ENCODE peak calls at places on chromosomes 6 and 20, in ten cellular contexts. U, Q, I, C, E, X, S, N, W and D are unnamed samples.

GRCh38 chr20:12201289-12201991 is 283.7 kb downstream of the BTBD3 start:
- DNase-seq in X (no peak), C (no peak), N (no peak), E (peak), W (no peak), U (no peak), Q (no peak), S (no peak), I (no peak), D (no peak)

GRCh38 chr6:109351231-109352132 is 30.8 kb downstream of the CD164 start:
- DNase-seq in C (peak), U (no peak), N (no peak), S (no peak), E (peak), Q (no peak), W (no peak), I (no peak), X (no peak), D (no peak)

GRCh38 chr6:16681260-16681873 is 79.9 kb downstream of the ATXN1 start:
- DNase-seq in X (no peak), Q (no peak), I (peak), U (no peak), E (peak), W (no peak), N (no peak), C (no peak), S (no peak), D (no peak)

GRCh38 chr6:68025764-68026163 is 609.3 kb upstream of the ADGRB3 start:
- DNase-seq in Q (no peak), X (no peak), E (no peak), W (no peak), C (no peak), S (no peak), N (no peak), I (no peak), U (no peak), D (no peak)

GRCh38 chr6:151490996-151491395 is 2.8 kb upstream of the CCDC170 start:
- DNase-seq in W (no peak), I (no peak), X (no peak), C (no peak), N (no peak), Q (no peak), S (no peak), E (peak), U (no peak), D (no peak)

GRCh38 chr6:122426597-122426996 is 27.1 kb downstream of the HSF2 start:
- DNase-seq in C (no peak), I (no peak), E (no peak), X (no peak), W (no peak), S (no peak), U (no peak), N (no peak), Q (no peak), D (no peak)

GRCh38 chr6:92538296-92538695 is 881.1 kb downstream of the EPHA7 start:
- DNase-seq in N (no peak), X (no peak), E (no peak), W (no peak), C (no peak), S (no peak), I (no peak), Q (no peak), U (no peak), D (no peak)

GRCh38 chr6:165615629-165616028 is 47.4 kb downstream of the PDE10A start:
- DNase-seq in X (no peak), S (no peak), I (no peak), Q (no peak), N (no peak), C (no peak), U (peak), E (peak), W (no peak), D (no peak)

GRCh38 chr20:7113577-7114466 is 346.3 kb downstream of the BMP2 start:
- DNase-seq in U (no peak), W (no peak), C (no peak), X (peak), S (no peak), Q (no peak), E (peak), I (peak), N (no peak), D (no peak)

GRCh38 chr6:35402136-35402855 is 49.8 kb upstream of the FANCE start:
- DNase-seq in W (no peak), X (peak), S (no peak), E (no peak), N (no peak), I (no peak), Q (peak), U (peak), C (no peak), D (peak)
- TF ChIP-seq CTCF in W (no peak), X (no peak), S (no peak), E (no peak), N (no peak), I (no peak), Q (no peak), U (peak), C (no peak), D (no peak)

GRCh38 chr20:62822239-62822787 is 5.5 kb downstream of the COL9A3 start:
- DNase-seq in X (no peak), S (no peak), Q (no peak), C (no peak), W (no peak), I (no peak), N (no peak), E (no peak), U (no peak), D (no peak)
- TF ChIP-seq CTCF in X (no peak), S (no peak), Q (no peak), C (no peak), W (no peak), I (no peak), N (no peak), E (no peak), U (no peak), D (no peak)

GRCh38 chr6:15417811-15418210 is 171.9 kb downstream of the JARID2 start:
- DNase-seq in C (no peak), X (no peak), E (peak), W (no peak), S (no peak), U (no peak), I (no peak), N (no peak), Q (no peak), D (no peak)
- TF ChIP-seq CTCF in C (no peak), X (no peak), E (no peak), W (no peak), S (no peak), U (no peak), I (no peak), N (no peak), Q (no peak), D (no peak)

GRCh38 chr6:79378957-79379356 is 144.5 kb upstream of the HMGN3 start:
- DNase-seq in N (no peak), X (no peak), C (no peak), Q (no peak), S (no peak), W (no peak), E (no peak), I (no peak), U (no peak), D (no peak)
- TF ChIP-seq CTCF in N (no peak), X (no peak), C (no peak), Q (no peak), S (no peak), W (no peak), E (no peak), I (no peak), U (no peak), D (no peak)

GRCh38 chr6:84687487-84687886 is 76.9 kb downstream of the TBX18 start:
- DNase-seq in W (no peak), I (no peak), C (no peak), X (no peak), Q (no peak), E (no peak), N (no peak), U (no peak), S (no peak), D (no peak)

GRCh38 chr6:84688187-84688878 is 76.1 kb downstream of the TBX18 start:
- DNase-seq in U (no peak), S (no peak), C (no peak), Q (no peak), W (no peak), E (peak), X (no peak), N (no peak), I (no peak), D (no peak)

GRCh38 chr6:84681693-84682326 is 82.6 kb downstream of the TBX18 start:
- DNase-seq in E (no peak), W (no peak), S (no peak), Q (no peak), U (no peak), N (no peak), X (no peak), I (no peak), C (no peak), D (no peak)

GRCh38 chr6:84685983-84686584 is 78.3 kb downstream of the TBX18 start:
- DNase-seq in X (no peak), U (no peak), S (no peak), I (peak), W (no peak), C (no peak), Q (no peak), E (peak), N (no peak), D (peak)
- TF ChIP-seq CTCF in X (no peak), U (peak), S (no peak), I (peak), W (no peak), C (peak), Q (peak), E (peak), N (peak), D (peak)

GRCh38 chr20:19211661-19212523 is 550 bp upstream of the SLC24A3 start:
- DNase-seq in N (no peak), Q (peak), W (no peak), U (no peak), C (no peak), S (no peak), X (peak), E (no peak), I (no peak), D (no peak)
- TF ChIP-seq CTCF in N (no peak), Q (no peak), W (no peak), U (no peak), C (no peak), S (no peak), X (no peak), E (no peak), I (no peak), D (no peak)

GRCh38 chr6:75201901-75202672 is 3.8 kb downstream of the COL12A1 start:
- DNase-seq in Q (no peak), X (no peak), S (no peak), I (no peak), C (peak), U (no peak), W (peak), E (peak), N (no peak), D (peak)
- TF ChIP-seq CTCF in Q (no peak), X (no peak), S (no peak), I (no peak), C (no peak), U (no peak), W (no peak), E (no peak), N (no peak), D (no peak)

GRCh38 chr20:51837436-51837835 is 35.1 kb upstream of the SALL4 start:
- DNase-seq in W (no peak), S (no peak), X (no peak), I (no peak), U (no peak), C (no peak), Q (no peak), E (no peak), N (no peak), D (no peak)

GRCh38 chr20:51837876-51838420 is 35.6 kb upstream of the SALL4 start:
- DNase-seq in I (no peak), X (no peak), W (no peak), Q (no peak), C (no peak), E (no peak), N (no peak), S (no peak), U (no peak), D (no peak)

DNA sequence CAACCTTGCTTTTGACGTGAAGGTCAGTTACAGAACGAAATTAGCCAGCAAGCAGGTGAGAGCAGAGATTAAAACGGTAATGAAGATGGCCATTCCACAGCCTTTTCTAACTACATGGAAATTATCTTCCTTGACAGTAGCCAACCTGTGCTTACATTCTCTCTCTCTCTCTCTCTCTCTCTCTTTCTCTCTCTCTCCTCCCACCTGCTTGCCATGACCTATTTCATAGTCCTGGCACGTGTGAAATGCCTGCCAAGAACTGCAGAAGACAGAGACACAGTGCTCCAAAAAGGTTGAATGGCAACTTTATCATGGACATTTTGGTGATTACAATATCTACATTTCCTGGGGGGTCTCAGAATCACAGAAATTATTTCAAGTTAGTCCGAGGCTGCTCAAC is 38.5 kb upstream of the SALL4 start:
- DNase-seq in Q (no peak), U (no peak), E (no peak), N (no peak), I (no peak), C (no peak), S (no peak), X (no peak), W (no peak), D (no peak)
- TF ChIP-seq CTCF in Q (no peak), U (no peak), E (no peak), N (no peak), I (no peak), C (no peak), S (no peak), X (no peak), W (no peak), D (no peak)

GRCh38 chr20:62333820-62334595 is 31.2 kb downstream of the ADRM1 start:
- DNase-seq in I (no peak), E (no peak), X (no peak), N (no peak), U (no peak), Q (no peak), C (no peak), S (no peak), W (no peak), D (no peak)
- TF ChIP-seq CTCF in I (no peak), E (no peak), X (no peak), N (no peak), U (no peak), Q (no peak), C (no peak), S (no peak), W (no peak), D (no peak)

GRCh38 chr6:27188885-27189418 is 58.5 kb upstream of the PRSS16 start:
- DNase-seq in W (no peak), X (peak), I (peak), N (peak), S (no peak), Q (no peak), U (peak), C (peak), E (peak), D (peak)
- TF ChIP-seq CTCF in W (no peak), X (peak), I (peak), N (peak), S (peak), Q (peak), U (peak), C (peak), E (peak), D (peak)